ENCODE peak calls at places on chromosome 1, in ten cellular contexts. One of them, this sample, is unnamed.

GRCh38 chr1:35371506-35371905 is 103.0 kb downstream of the ZMYM4 start:
- DNase-seq in WTC11: no peak
- DNase-seq in A549: no peak
- DNase-seq in HCT116: no peak
- DNase-seq in endothelial cell of umbilical vein: no peak
- DNase-seq in HepG2: no peak
- DNase-seq in GM12878: no peak
- DNase-seq in K562: peak; percentile 32
- DNase-seq in H1: no peak
- DNase-seq in SK-N-SH: no peak
- DNase-seq in this sample: no peak

GRCh38 chr1:44072204-44072603 is 40.9 kb upstream of the SLC6A9 start:
- DNase-seq in WTC11: no peak
- DNase-seq in A549: no peak
- DNase-seq in HCT116: peak; percentile 61
- DNase-seq in endothelial cell of umbilical vein: no peak
- DNase-seq in HepG2: no peak
- DNase-seq in GM12878: no peak
- DNase-seq in K562: no peak
- DNase-seq in H1: no peak
- DNase-seq in SK-N-SH: no peak
- DNase-seq in this sample: peak; percentile 60

GRCh38 chr1:218828125-218828650 is 345.5 kb upstream of the LYPLAL1 start:
- DNase-seq in WTC11: no peak
- DNase-seq in A549: no peak
- DNase-seq in HCT116: no peak
- DNase-seq in endothelial cell of umbilical vein: no peak
- DNase-seq in HepG2: no peak
- DNase-seq in GM12878: no peak
- DNase-seq in K562: no peak
- DNase-seq in H1: no peak
- DNase-seq in SK-N-SH: no peak
- DNase-seq in this sample: no peak

GRCh38 chr1:112956503-112957132 is 622 bp upstream of the SLC16A1 start:
- DNase-seq in WTC11: no peak
- DNase-seq in A549: no peak
- DNase-seq in HCT116: no peak
- DNase-seq in endothelial cell of umbilical vein: no peak
- DNase-seq in HepG2: peak; percentile 25
- DNase-seq in GM12878: no peak
- DNase-seq in K562: no peak
- DNase-seq in H1: no peak
- DNase-seq in SK-N-SH: no peak
- DNase-seq in this sample: no peak

GRCh38 chr1:161176468-161177111 is 717 bp downstream of the B4GALT3 start:
- DNase-seq in WTC11: no peak
- DNase-seq in A549: no peak
- DNase-seq in HCT116: no peak
- DNase-seq in endothelial cell of umbilical vein: no peak
- DNase-seq in HepG2: no peak
- DNase-seq in GM12878: no peak
- DNase-seq in K562: peak; percentile 23
- DNase-seq in H1: no peak
- DNase-seq in SK-N-SH: no peak
- DNase-seq in this sample: no peak

GRCh38 chr1:10830961-10831669 is 34.7 kb upstream of the CASZ1 start:
- DNase-seq in WTC11: no peak
- DNase-seq in A549: peak; percentile 25
- DNase-seq in HCT116: no peak
- DNase-seq in endothelial cell of umbilical vein: no peak
- DNase-seq in HepG2: no peak
- DNase-seq in GM12878: no peak
- DNase-seq in K562: no peak
- DNase-seq in H1: no peak
- DNase-seq in SK-N-SH: no peak
- DNase-seq in this sample: peak; percentile 84

GRCh38 chr1:56877973-56878372 is 23.4 kb downstream of the C8A start:
- DNase-seq in WTC11: no peak
- DNase-seq in A549: no peak
- DNase-seq in HCT116: no peak
- DNase-seq in endothelial cell of umbilical vein: no peak
- DNase-seq in HepG2: no peak
- DNase-seq in GM12878: no peak
- DNase-seq in K562: no peak
- DNase-seq in H1: no peak
- DNase-seq in SK-N-SH: no peak
- DNase-seq in this sample: no peak

GRCh38 chr1:184419734-184420161 is 32.9 kb downstream of the C1orf21 start:
- DNase-seq in WTC11: no peak
- DNase-seq in A549: no peak
- DNase-seq in HCT116: no peak
- DNase-seq in endothelial cell of umbilical vein: no peak
- DNase-seq in HepG2: no peak
- DNase-seq in GM12878: no peak
- DNase-seq in K562: no peak
- DNase-seq in H1: no peak
- DNase-seq in SK-N-SH: no peak
- DNase-seq in this sample: no peak

GRCh38 chr1:97849350-97850339 is 71.2 kb downstream of the DPYD start:
- DNase-seq in WTC11: no peak
- DNase-seq in A549: peak; percentile 31
- DNase-seq in HCT116: no peak
- DNase-seq in endothelial cell of umbilical vein: peak; percentile 93
- DNase-seq in HepG2: no peak
- DNase-seq in GM12878: no peak
- DNase-seq in K562: no peak
- DNase-seq in H1: no peak
- DNase-seq in SK-N-SH: no peak
- DNase-seq in this sample: peak; percentile 84

GRCh38 chr1:239253032-239253431 is 133.3 kb upstream of the CHRM3 start:
- DNase-seq in WTC11: no peak
- DNase-seq in A549: no peak
- DNase-seq in HCT116: no peak
- DNase-seq in endothelial cell of umbilical vein: no peak
- DNase-seq in HepG2: no peak
- DNase-seq in GM12878: no peak
- DNase-seq in K562: no peak
- DNase-seq in H1: no peak
- DNase-seq in SK-N-SH: no peak
- DNase-seq in this sample: no peak

GRCh38 chr1:210072129-210072528 is 134.1 kb downstream of the SYT14 start:
- DNase-seq in WTC11: no peak
- DNase-seq in A549: no peak
- DNase-seq in HCT116: no peak
- DNase-seq in endothelial cell of umbilical vein: no peak
- DNase-seq in HepG2: no peak
- DNase-seq in GM12878: no peak
- DNase-seq in K562: no peak
- DNase-seq in H1: no peak
- DNase-seq in SK-N-SH: peak; percentile 49
- DNase-seq in this sample: no peak

GRCh38 chr1:31372961-31373896 is at the start of gene FABP3:
- DNase-seq in WTC11: peak; percentile 95
- DNase-seq in A549: no peak
- DNase-seq in HCT116: no peak
- DNase-seq in endothelial cell of umbilical vein: peak; percentile 52
- DNase-seq in HepG2: peak; percentile 71
- DNase-seq in GM12878: no peak
- DNase-seq in K562: peak; percentile 85
- DNase-seq in H1: peak; percentile 85
- DNase-seq in SK-N-SH: peak; percentile 68
- DNase-seq in this sample: peak; percentile 56

GRCh38 chr1:234909851-234910250 is 218.8 kb downstream of the TOMM20 start:
- DNase-seq in WTC11: no peak
- DNase-seq in A549: no peak
- DNase-seq in HCT116: no peak
- DNase-seq in endothelial cell of umbilical vein: no peak
- DNase-seq in HepG2: no peak
- DNase-seq in GM12878: no peak
- DNase-seq in K562: no peak
- DNase-seq in H1: no peak
- DNase-seq in SK-N-SH: no peak
- DNase-seq in this sample: no peak

GRCh38 chr1:91637539-91637994 is 136.9 kb downstream of the CDC7 start:
- DNase-seq in WTC11: no peak
- DNase-seq in A549: no peak
- DNase-seq in HCT116: no peak
- DNase-seq in endothelial cell of umbilical vein: peak; percentile 85
- DNase-seq in HepG2: no peak
- DNase-seq in GM12878: no peak
- DNase-seq in K562: no peak
- DNase-seq in H1: no peak
- DNase-seq in SK-N-SH: no peak
- DNase-seq in this sample: no peak

GRCh38 chr1:3741566-3742438 is 10.4 kb upstream of the CCDC27 start:
- DNase-seq in WTC11: no peak
- DNase-seq in A549: no peak
- DNase-seq in HCT116: no peak
- DNase-seq in endothelial cell of umbilical vein: no peak
- DNase-seq in HepG2: no peak
- DNase-seq in GM12878: no peak
- DNase-seq in K562: no peak
- DNase-seq in H1: no peak
- DNase-seq in SK-N-SH: no peak
- DNase-seq in this sample: no peak

GRCh38 chr1:158246650-158247049 is 7.6 kb upstream of the CD1A start:
- DNase-seq in WTC11: no peak
- DNase-seq in A549: no peak
- DNase-seq in HCT116: peak; percentile 6
- DNase-seq in endothelial cell of umbilical vein: no peak
- DNase-seq in HepG2: no peak
- DNase-seq in GM12878: no peak
- DNase-seq in K562: no peak
- DNase-seq in H1: no peak
- DNase-seq in SK-N-SH: no peak
- DNase-seq in this sample: peak; percentile 26

GRCh38 chr1:10337436-10337835 is 61.4 kb upstream of the PGD start:
- DNase-seq in WTC11: no peak
- DNase-seq in A549: no peak
- DNase-seq in HCT116: no peak
- DNase-seq in endothelial cell of umbilical vein: no peak
- DNase-seq in HepG2: no peak
- DNase-seq in GM12878: no peak
- DNase-seq in K562: no peak
- DNase-seq in H1: no peak
- DNase-seq in SK-N-SH: no peak
- DNase-seq in this sample: no peak

DNA sequence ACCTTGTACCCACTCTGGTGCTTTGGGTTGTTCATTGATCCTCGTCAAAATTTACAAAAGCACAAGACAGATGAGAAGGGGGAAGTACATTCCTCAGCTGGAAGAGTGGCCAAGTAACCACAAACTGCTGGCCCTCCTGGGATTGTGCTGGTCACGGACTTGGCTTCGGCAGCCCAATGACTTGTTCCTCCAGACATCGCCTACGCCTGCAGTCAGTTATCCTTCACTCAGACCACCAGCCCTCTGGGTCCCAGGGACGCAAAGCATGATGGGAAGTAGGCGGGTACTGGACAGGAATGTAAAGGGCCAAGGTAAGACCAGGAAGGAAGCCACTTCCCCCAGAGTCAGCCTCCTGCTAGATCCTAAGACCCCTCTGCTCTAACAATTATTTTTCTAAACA is 53.1 kb downstream of the LMX1A start:
- DNase-seq in WTC11: no peak
- DNase-seq in A549: no peak
- DNase-seq in HCT116: no peak
- DNase-seq in endothelial cell of umbilical vein: no peak
- DNase-seq in HepG2: no peak
- DNase-seq in GM12878: no peak
- DNase-seq in K562: peak; percentile 21
- DNase-seq in H1: no peak
- DNase-seq in SK-N-SH: no peak
- DNase-seq in this sample: peak; percentile 17
- TF ChIP-seq MAX in WTC11: no peak
- TF ChIP-seq MAX in A549: no peak
- TF ChIP-seq MAX in HCT116: no peak
- TF ChIP-seq MAX in endothelial cell of umbilical vein: no peak
- TF ChIP-seq MAX in HepG2: no peak
- TF ChIP-seq MAX in GM12878: no peak
- TF ChIP-seq MAX in K562: no peak
- TF ChIP-seq MAX in H1: no peak
- TF ChIP-seq MAX in SK-N-SH: no peak
- TF ChIP-seq MAX in this sample: no peak

GRCh38 chr1:29563092-29563491 is 326.8 kb downstream of the PTPRU start:
- DNase-seq in WTC11: no peak
- DNase-seq in A549: no peak
- DNase-seq in HCT116: peak; percentile 22
- DNase-seq in endothelial cell of umbilical vein: no peak
- DNase-seq in HepG2: no peak
- DNase-seq in GM12878: no peak
- DNase-seq in K562: no peak
- DNase-seq in H1: no peak
- DNase-seq in SK-N-SH: no peak
- DNase-seq in this sample: no peak
- TF ChIP-seq MAX in WTC11: no peak
- TF ChIP-seq MAX in A549: no peak
- TF ChIP-seq MAX in HCT116: no peak
- TF ChIP-seq MAX in endothelial cell of umbilical vein: no peak
- TF ChIP-seq MAX in HepG2: no peak
- TF ChIP-seq MAX in GM12878: no peak
- TF ChIP-seq MAX in K562: no peak
- TF ChIP-seq MAX in H1: no peak
- TF ChIP-seq MAX in SK-N-SH: no peak
- TF ChIP-seq MAX in this sample: no peak

DNA sequence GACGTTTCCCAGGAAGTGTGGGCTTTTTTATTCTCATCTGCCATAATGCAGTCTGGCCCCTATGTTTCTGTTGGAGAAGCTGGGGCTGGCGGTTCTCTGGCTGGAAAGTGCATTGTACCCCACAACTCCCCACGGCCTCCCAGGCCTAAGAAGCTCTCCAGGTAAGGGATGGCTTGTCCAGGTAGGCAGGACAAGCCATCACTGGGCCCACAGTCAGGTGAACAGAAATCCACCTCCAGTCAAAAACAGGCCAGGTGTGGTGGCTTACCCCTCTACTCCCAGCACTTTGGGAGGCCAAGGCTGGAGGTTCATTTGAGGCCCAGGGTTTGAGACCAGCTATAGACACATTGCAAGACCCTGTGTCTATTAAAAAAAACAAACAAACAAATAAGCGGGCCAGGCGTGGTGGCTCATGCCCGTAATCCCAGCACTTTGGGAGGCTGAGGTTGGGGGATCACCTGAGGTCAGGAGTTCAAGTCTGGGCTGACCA is 3.0 kb upstream of the WNT9A start:
- DNase-seq in WTC11: no peak
- DNase-seq in A549: no peak
- DNase-seq in HCT116: no peak
- DNase-seq in endothelial cell of umbilical vein: no peak
- DNase-seq in HepG2: no peak
- DNase-seq in GM12878: no peak
- DNase-seq in K562: no peak
- DNase-seq in H1: no peak
- DNase-seq in SK-N-SH: no peak
- DNase-seq in this sample: no peak
- TF ChIP-seq MAX in WTC11: no peak
- TF ChIP-seq MAX in A549: no peak
- TF ChIP-seq MAX in HCT116: no peak
- TF ChIP-seq MAX in endothelial cell of umbilical vein: no peak
- TF ChIP-seq MAX in HepG2: no peak
- TF ChIP-seq MAX in GM12878: no peak
- TF ChIP-seq MAX in K562: no peak
- TF ChIP-seq MAX in H1: no peak
- TF ChIP-seq MAX in SK-N-SH: no peak
- TF ChIP-seq MAX in this sample: no peak

GRCh38 chr1:223711173-223711572 is 1.2 kb upstream of the CAPN2 start:
- DNase-seq in WTC11: no peak
- DNase-seq in A549: no peak
- DNase-seq in HCT116: no peak
- DNase-seq in endothelial cell of umbilical vein: no peak
- DNase-seq in HepG2: no peak
- DNase-seq in GM12878: no peak
- DNase-seq in K562: no peak
- DNase-seq in H1: no peak
- DNase-seq in SK-N-SH: no peak
- DNase-seq in this sample: no peak
- TF ChIP-seq MAX in WTC11: no peak
- TF ChIP-seq MAX in A549: no peak
- TF ChIP-seq MAX in HCT116: no peak
- TF ChIP-seq MAX in endothelial cell of umbilical vein: no peak
- TF ChIP-seq MAX in HepG2: no peak
- TF ChIP-seq MAX in GM12878: no peak
- TF ChIP-seq MAX in K562: no peak
- TF ChIP-seq MAX in H1: no peak
- TF ChIP-seq MAX in SK-N-SH: no peak
- TF ChIP-seq MAX in this sample: no peak